ENCODE peak calls at places on chromosomes 2 and 18, in four cellular contexts. Q, I, D and J are unnamed samples.

GRCh38 chr2:16368328-16368727 is 297.3 kb downstream of the CYRIA start:
- DNase-seq in Q (no peak), D (no peak), I (no peak), J (no peak)

GRCh38 chr2:213980883-213981282 is 430.0 kb upstream of the VWC2L start:
- DNase-seq in I (no peak), Q (no peak), D (no peak), J (no peak)

GRCh38 chr2:71303849-71304248 is 27.7 kb upstream of the ZNF638 start:
- DNase-seq in Q (no peak), I (no peak), D (no peak), J (no peak)

GRCh38 chr2:66440011-66440542 is 5.2 kb downstream of the MEIS1 start:
- DNase-seq in D (no peak), Q (no peak), I (no peak), J (peak; percentile 58)

GRCh38 chr2:238305092-238305862 is 15.0 kb upstream of the TRAF3IP1 start:
- DNase-seq in Q (no peak), I (peak; percentile 27), D (peak; percentile 61), J (no peak)

GRCh38 chr2:844725-845124 is 105.9 kb upstream of the SNTG2 start:
- DNase-seq in D (no peak), Q (no peak), I (no peak), J (no peak)

GRCh38 chr18:14949800-14950415 is 201.9 kb downstream of the ANKRD30B start:
- DNase-seq in I (no peak), Q (no peak), D (no peak), J (no peak)

GRCh38 chr2:152336103-152336853 is 1.3 kb downstream of the FMNL2 start:
- DNase-seq in I (no peak), D (peak; percentile 52), Q (peak; percentile 35), J (peak; percentile 83)

GRCh38 chr2:118889995-118890394 is 42.5 kb upstream of the EN1 start:
- DNase-seq in D (no peak), I (no peak), Q (no peak), J (no peak)

GRCh38 chr2:179343945-179344279 is 79.3 kb upstream of the SESTD1 start:
- DNase-seq in I (no peak), D (no peak), Q (no peak), J (no peak)

DNA sequence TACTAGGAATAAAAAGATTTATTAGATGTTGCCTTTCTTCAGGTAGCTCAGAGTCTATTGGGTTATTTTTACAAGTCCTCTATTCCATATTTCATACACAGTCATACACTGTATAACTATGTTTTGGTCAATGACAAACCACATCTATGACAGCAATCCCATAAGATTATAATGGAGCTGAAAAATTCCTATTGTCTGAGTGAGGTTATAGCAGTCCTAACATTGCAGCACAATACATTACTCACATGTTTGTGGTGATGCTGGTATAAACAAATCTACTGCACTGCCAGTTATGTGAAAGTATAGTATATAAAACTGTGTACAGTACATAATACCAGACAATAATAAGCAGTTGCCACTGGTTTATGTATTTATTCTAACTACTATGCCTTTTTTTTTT is 595.1 kb downstream of the MBD2 start:
- DNase-seq in D (no peak), I (no peak), Q (no peak), J (no peak)
- TF ChIP-seq POLR2A in D (no peak), I (no peak), Q (no peak), J (no peak)

GRCh38 chr2:236670235-236670620 is 100.6 kb downstream of the ACKR3 start:
- DNase-seq in Q (no peak), D (no peak), I (no peak), J (peak; percentile 58)
- H3K27ac ChIP-seq in Q (no peak overlapping the region), D (no peak overlapping the region), I (peak overlapping the region; percentile 45), J (no peak overlapping the region)

DNA sequence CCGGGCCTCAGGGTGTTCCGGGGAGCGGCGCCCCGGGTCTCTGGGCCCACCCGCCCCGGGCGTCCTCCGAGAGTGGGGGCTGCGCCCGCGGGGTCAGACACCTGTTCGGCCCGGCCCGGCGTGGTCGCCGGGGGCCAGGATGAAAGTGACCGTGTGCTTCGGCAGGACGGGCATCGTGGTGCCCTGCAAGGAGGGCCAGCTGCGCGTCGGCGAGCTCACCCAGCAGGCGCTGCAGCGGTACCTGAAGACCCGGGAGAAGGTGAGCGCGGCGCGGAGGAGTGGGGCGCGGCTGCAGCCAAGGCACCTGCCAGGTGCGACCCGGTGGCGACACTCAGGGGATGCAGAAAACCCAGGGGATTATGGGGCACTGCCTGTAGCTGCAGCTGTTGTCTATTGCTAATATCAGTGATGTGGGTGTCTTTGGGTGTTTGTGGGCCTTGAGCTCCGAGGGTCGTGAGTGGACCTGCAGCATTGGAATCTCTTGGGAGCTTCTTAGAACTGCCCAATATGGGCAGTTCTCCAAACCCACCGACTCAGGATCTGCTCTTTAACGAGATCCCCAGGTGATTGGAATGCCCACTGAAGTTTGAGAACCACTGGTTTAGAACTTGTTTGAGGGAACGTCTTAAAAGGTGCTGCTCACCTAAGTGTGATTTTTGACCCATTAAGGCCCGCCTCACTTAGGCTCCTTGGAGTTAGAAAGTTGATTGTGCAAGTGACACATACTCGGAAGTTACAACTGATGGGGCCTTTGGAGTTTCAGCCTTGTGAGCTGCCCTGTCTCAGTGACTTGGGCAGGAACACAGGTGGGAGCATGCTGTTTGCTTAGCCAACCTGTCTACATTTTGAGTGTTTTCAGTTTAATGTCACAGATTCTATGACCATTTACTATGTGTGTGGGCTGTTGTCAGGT is 842 bp downstream of the PARD3B start:
- DNase-seq in D (no peak), I (no peak), Q (peak; percentile 46), J (peak; percentile 78)
- TF ChIP-seq POLR2A in D (no peak), I (no peak), Q (no peak), J (no peak)

DNA sequence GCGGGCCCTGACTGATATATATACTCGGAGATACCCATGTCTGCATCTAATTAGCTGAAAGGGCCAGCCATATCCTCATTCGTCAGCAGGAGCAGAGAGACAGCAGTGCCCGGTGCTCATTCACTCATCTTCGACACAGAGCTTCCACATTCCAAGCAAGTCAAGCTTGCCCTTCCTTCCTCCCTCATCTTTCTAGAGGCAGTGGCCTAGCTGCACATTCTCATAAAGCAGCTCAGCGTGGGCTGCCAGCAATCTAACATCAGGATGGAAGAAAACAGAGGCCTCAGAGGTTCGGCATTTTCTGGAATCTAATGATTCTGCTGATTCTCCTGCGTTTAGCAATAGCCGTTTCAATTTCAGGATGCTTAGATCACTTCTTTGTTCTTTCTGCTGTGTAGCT is 68.8 kb downstream of the CLHC1 start:
- DNase-seq in Q (no peak), D (no peak), I (no peak), J (no peak)
- H3K27ac ChIP-seq in Q (peak overlapping the region; percentile 84), D (peak overlapping the region; percentile 36), I (peak overlapping the region; percentile 84), J (peak overlapping the region; percentile 33)

GRCh38 chr2:37583402-37583801 is 88.0 kb downstream of the CDC42EP3 start:
- DNase-seq in I (no peak), D (no peak), Q (no peak), J (no peak)

GRCh38 chr2:37586663-37587409 is 84.6 kb downstream of the CDC42EP3 start:
- DNase-seq in Q (no peak), D (peak; percentile 26), I (no peak), J (no peak)

GRCh38 chr2:37583867-37584266 is 87.6 kb downstream of the CDC42EP3 start:
- DNase-seq in D (no peak), Q (no peak), I (no peak), J (no peak)

GRCh38 chr2:37585982-37586621 is 85.3 kb downstream of the CDC42EP3 start:
- DNase-seq in I (no peak), D (peak; percentile 71), Q (no peak), J (no peak)

DNA sequence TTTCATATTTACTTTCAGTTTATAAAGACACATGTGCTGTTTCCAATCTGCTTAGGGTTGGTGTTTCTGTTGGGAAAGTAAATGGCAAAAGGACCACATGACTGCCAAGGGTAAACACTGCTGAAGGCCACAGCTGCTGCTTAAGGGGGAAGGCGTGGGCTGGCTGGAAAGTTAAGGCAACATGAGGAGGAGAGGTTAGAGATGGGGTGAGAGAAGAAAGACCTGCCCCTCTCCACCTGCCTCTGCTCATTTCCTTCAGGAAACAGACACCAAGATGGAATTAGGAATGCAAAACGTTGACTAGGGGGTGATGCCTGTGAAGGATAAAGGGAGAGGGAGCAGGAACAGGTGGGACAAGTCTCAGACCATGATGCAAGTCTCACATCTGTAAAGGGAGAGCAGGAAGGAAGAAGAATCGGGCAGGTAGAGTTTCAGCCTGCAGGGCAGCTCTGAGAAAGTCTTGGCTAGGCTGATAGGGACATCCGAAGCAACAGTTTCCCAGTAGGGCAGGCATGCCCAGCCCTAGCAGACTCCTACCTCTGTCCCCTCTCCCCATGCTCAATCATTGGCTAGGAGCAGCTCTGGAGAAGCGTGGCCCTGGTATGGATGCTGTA is 86.0 kb downstream of the CDC42EP3 start:
- DNase-seq in I (no peak), Q (peak; percentile 57), D (peak; percentile 25), J (no peak)
- TF ChIP-seq POLR2A in I (no peak), Q (no peak), D (no peak), J (no peak)